ENCODE peak calls at places on chromosomes 5 and 9, in ten cellular contexts. S, Q, Z, A, H, M, L, K, D and B are unnamed samples. For H3K4me1, the result is how much of the 10 kb centered on the place peaks cover.

GRCh38 chr9:81573415-81574321 is 115.7 kb downstream of the TLE1 start:
- DNase-seq in S (peak), Q (no peak), Z (no peak), A (no peak), H (peak), M (no peak), L (peak), K (peak), D (no peak), B (no peak)

GRCh38 chr5:4095918-4096630 is 500.4 kb downstream of the IRX1 start:
- DNase-seq in S (no peak), Q (no peak), Z (no peak), A (peak), H (no peak), M (no peak), L (no peak), K (peak), D (no peak), B (no peak)

GRCh38 chr9:127035948-127036347 is 86.5 kb downstream of the ANGPTL2 start:
- DNase-seq in S (peak), Q (peak), Z (no peak), A (peak), H (no peak), M (no peak), L (no peak), K (no peak), D (no peak), B (peak)

GRCh38 chr9:115591584-115591984 is 473.6 kb upstream of the TNC start:
- DNase-seq in S (peak), Q (peak), Z (peak), A (peak), H (peak), M (peak), L (peak), K (peak), D (peak), B (peak)

GRCh38 chr5:6556089-6556801 is 76.6 kb downstream of the NSUN2 start:
- DNase-seq in S (no peak), Q (no peak), Z (no peak), A (peak), H (no peak), M (peak), L (no peak), K (no peak), D (no peak), B (no peak)

GRCh38 chr9:126861707-126862460 is 1.4 kb downstream of the ZBTB34 start:
- DNase-seq in S (peak), Q (peak), Z (no peak), A (no peak), H (peak), M (peak), L (no peak), K (peak), D (peak), B (peak)

GRCh38 chr5:132677191-132677590 is 3.4 kb downstream of the IL4 start:
- DNase-seq in S (peak), Q (peak), Z (no peak), A (peak), H (peak), M (peak), L (no peak), K (peak), D (peak), B (peak)

GRCh38 chr9:109520475-109521132 is 22.5 kb upstream of the PTPN3 start:
- DNase-seq in S (peak), Q (peak), Z (peak), A (peak), H (peak), M (peak), L (peak), K (peak), D (peak), B (peak)

GRCh38 chr5:69007086-69007672 is 86.6 kb upstream of the SLC30A5 start:
- DNase-seq in S (no peak), Q (no peak), Z (no peak), A (no peak), H (no peak), M (no peak), L (no peak), K (no peak), D (no peak), B (peak)

GRCh38 chr5:6714221-6715041 is 1.2 kb downstream of the TENT4A start:
- DNase-seq in S (peak), Q (no peak), Z (no peak), A (no peak), H (no peak), M (peak), L (no peak), K (peak), D (no peak), B (peak)

GRCh38 chr9:34984049-34984448 is 5.5 kb upstream of the DNAJB5 start:
- DNase-seq in S (peak), Q (peak), Z (no peak), A (no peak), H (peak), M (peak), L (peak), K (peak), D (peak), B (peak)

GRCh38 chr5:135246923-135247795 is 151.9 kb downstream of the MACROH2A1 start:
- DNase-seq in S (peak), Q (peak), Z (no peak), A (peak), H (peak), M (peak), L (no peak), K (no peak), D (peak), B (peak)

GRCh38 chr5:178331491-178331981 is 98.9 kb upstream of the PHYKPL start:
- DNase-seq in S (no peak), Q (no peak), Z (no peak), A (no peak), H (no peak), M (peak), L (no peak), K (peak), D (no peak), B (no peak)

GRCh38 chr5:14190194-14191164 is 47.3 kb downstream of the TRIO start:
- DNase-seq in S (no peak), Q (peak), Z (no peak), A (peak), H (no peak), M (peak), L (no peak), K (no peak), D (peak), B (peak)

GRCh38 chr9:74458832-74459231 is 38.3 kb upstream of the RORB start:
- DNase-seq in S (no peak), Q (no peak), Z (no peak), A (no peak), H (peak), M (no peak), L (no peak), K (no peak), D (no peak), B (no peak)

GRCh38 chr5:15682122-15682521 is 182.1 kb downstream of the FBXL7 start:
- DNase-seq in S (no peak), Q (no peak), Z (no peak), A (no peak), H (peak), M (no peak), L (no peak), K (no peak), D (no peak), B (no peak)

GRCh38 chr5:89228355-89228754 is 345.4 kb upstream of the MEF2C start:
- DNase-seq in S (no peak), Q (no peak), Z (no peak), A (no peak), H (no peak), M (no peak), L (no peak), K (no peak), D (no peak), B (no peak)

GRCh38 chr5:76849767-76850291 is at the start of gene S100Z:
- DNase-seq in S (no peak), Q (no peak), Z (no peak), A (no peak), H (peak), M (no peak), L (no peak), K (no peak), D (no peak), B (no peak)

GRCh38 chr5:136020383-136021015 is 8.3 kb upstream of the TGFBI start:
- DNase-seq in S (peak), Q (peak), Z (no peak), A (peak), H (no peak), M (peak), L (no peak), K (no peak), D (peak), B (peak)

GRCh38 chr9:25960235-25960634 is 282.0 kb upstream of the TUSC1 start:
- DNase-seq in S (no peak), Q (no peak), Z (no peak), A (no peak), H (no peak), M (no peak), L (no peak), K (no peak), D (no peak), B (no peak)

GRCh38 chr5:138000102-138000723 is 32.7 kb downstream of the FAM13B start:
- DNase-seq in S (no peak), Q (peak), Z (no peak), A (peak), H (peak), M (peak), L (no peak), K (no peak), D (peak), B (no peak)

GRCh38 chr5:6378128-6379023 is at the start of gene MED10:
- DNase-seq in S (peak), Q (peak), Z (peak), A (peak), H (peak), M (peak), L (peak), K (peak), D (peak), B (peak)

GRCh38 chr5:54904425-54904824 is 81.0 kb downstream of the ESM1 start:
- DNase-seq in S (peak), Q (peak), Z (no peak), A (peak), H (peak), M (peak), L (peak), K (peak), D (peak), B (peak)

GRCh38 chr5:140228364-140228837 is 53.4 kb downstream of the CYSTM1 start:
- DNase-seq in S (peak), Q (no peak), Z (no peak), A (no peak), H (no peak), M (no peak), L (no peak), K (no peak), D (no peak), B (no peak)

DNA sequence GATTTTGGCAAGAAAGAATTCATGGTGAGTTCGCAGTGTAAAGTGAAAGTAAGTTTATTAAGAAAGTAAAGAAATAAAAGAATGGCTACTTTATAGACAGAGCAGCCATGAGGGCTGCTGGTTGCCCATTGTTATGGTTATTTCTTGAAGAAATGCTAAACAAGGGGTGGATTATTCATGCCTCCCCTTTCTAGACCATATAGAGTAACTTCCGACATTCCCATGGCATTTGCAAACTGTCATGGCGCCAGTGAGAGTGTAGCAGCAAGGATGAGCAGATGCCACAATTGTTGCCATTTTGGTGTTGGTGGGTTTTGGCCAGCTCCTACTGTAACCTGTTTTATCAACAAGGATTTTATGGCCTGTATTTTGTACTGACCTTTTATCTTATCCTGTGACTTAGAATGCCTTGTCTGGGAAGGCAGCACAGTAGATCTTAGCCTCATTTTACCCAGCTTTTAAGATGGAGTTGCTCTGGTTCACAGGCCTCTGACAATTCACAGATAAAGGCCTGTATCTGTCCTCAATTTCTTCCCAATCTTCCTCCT is 1026.1 kb upstream of the DMAC1 start:
- DNase-seq in S (peak), Q (no peak), Z (peak), A (no peak), H (peak), M (no peak), L (no peak), K (no peak), D (no peak), B (no peak)
- H3K4me3 ChIP-seq in S (no peak), Q (peak), Z (no peak), A (no peak), H (no peak), M (no peak), L (no peak), K (no peak), D (no peak), B (peak)

DNA sequence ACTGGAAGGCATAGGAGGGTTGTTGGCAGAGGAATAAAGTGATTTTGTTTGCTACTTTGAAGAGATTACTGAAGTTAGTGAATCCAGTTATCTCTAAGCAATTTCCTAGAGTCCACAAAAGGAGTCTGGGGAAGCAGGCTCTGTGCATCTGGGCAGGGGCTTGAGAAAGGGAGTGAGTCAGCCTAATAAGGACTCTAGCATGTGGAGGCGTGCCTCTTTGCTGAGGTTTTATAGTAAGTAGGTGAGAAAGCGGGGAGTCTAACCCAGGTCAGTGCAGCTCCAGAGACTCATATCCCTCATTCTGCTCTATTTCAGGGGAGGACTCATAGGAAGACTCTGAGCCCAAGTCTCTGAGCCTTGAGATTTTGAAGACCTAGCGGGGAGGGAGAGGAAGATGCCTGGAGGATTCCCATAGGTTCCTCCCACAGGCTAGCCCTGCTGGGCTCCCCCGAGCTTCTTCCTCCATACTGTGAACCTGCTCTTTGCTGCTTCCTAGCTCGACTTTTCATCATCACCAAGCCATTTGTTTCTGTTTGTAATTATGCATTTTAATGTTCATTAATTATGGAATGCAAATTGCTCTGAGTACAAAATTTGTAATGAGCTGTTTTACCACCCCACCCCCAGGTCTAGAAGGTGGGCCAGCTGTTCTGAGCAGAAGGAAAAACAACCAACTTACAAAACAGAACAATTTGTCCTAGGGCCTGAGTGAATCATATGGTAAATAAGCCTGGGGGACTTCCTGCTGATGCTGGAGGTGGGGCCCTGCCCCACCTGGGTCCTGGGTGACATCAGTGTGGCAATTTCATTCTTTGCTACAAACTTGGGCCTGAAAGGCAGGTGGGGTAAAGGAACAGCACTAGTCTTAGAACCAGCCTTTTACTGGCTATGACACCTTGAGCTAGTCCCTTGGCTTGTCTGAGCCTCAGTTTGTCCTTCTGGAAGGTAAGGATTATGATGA is 150.2 kb downstream of the TRIM32 start:
- DNase-seq in S (peak), Q (no peak), Z (no peak), A (no peak), H (peak), M (peak), L (no peak), K (peak), D (no peak), B (no peak)
- H3K9ac ChIP-seq in S (peak), Q (no peak), Z (peak), A (no peak), H (no peak), M (peak), L (no peak), K (no peak), D (no peak), B (no peak)

GRCh38 chr9:89410709-89411111 is 87.2 kb downstream of the SEMA4D start:
- DNase-seq in S (no peak), Q (no peak), Z (no peak), A (no peak), H (peak), M (peak), L (no peak), K (no peak), D (no peak), B (no peak)

GRCh38 chr9:89408628-89409101 is 89.2 kb downstream of the SEMA4D start:
- DNase-seq in S (no peak), Q (no peak), Z (no peak), A (no peak), H (no peak), M (peak), L (no peak), K (no peak), D (no peak), B (no peak)

GRCh38 chr9:89411759-89412158 is 86.2 kb downstream of the SEMA4D start:
- DNase-seq in S (no peak), Q (no peak), Z (no peak), A (no peak), H (no peak), M (no peak), L (no peak), K (no peak), D (no peak), B (no peak)

GRCh38 chr9:89412951-89413350 is 85.0 kb downstream of the SEMA4D start:
- DNase-seq in S (peak), Q (no peak), Z (peak), A (no peak), H (peak), M (no peak), L (peak), K (peak), D (no peak), B (no peak)

GRCh38 chr9:89410022-89410421 is 87.9 kb downstream of the SEMA4D start:
- DNase-seq in S (no peak), Q (no peak), Z (no peak), A (no peak), H (no peak), M (no peak), L (no peak), K (no peak), D (no peak), B (no peak)
- H3K4me1 ChIP-seq in S (under half), Q (under half), Z (under half), A (under half), H (under half), M (under half), L (under half), K (under half), D (under half), B (under half)

DNA sequence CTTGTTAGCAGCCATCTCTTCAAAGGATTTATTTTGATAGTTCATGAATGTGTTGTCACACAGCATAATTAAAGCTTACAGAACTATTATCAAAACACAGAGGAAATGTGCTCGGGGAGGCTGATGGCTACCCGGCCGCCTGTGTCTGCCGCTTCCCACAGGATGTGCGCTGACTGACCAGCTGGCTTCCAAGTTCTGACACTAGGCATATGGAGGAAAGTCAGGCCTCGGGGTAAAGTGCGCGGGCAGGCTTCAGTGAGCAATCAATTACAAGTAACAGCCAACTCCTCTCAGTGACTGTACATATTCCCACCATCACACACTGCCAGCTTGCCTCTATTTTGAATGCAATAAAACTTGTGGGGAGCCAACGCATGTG is 77.5 kb downstream of the EBF1 start:
- DNase-seq in S (no peak), Q (peak), Z (no peak), A (peak), H (no peak), M (no peak), L (no peak), K (peak), D (peak), B (no peak)
- H3K4me3 ChIP-seq in S (no peak), Q (peak), Z (no peak), A (no peak), H (no peak), M (no peak), L (no peak), K (no peak), D (peak), B (peak)

DNA sequence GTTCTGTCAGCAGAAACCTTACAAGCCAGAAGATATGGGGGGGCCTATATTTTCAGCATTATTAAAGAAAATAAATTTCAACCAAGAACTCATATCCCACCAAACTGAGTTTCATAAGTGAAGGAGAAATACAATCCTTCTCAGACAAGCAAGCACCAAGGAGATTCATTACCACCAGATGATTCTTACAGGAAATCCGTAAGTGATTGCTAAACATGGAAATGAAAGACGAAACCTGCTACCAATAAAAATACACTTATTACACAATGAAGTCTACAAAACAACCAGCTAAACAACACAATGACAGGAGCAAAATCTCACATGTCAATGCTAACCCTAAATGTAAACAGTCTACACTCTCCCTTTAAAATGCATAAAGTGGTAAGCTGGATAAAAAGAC is 17.8 kb upstream of the C9orf72 start:
- DNase-seq in S (no peak), Q (peak), Z (no peak), A (no peak), H (no peak), M (no peak), L (no peak), K (no peak), D (no peak), B (no peak)
- H3K9ac ChIP-seq in S (no peak), Q (no peak), Z (no peak), A (no peak), H (no peak), M (no peak), L (no peak), K (no peak), D (no peak), B (no peak)

GRCh38 chr9:20997503-20998076 is 33.9 kb downstream of the HACD4 start:
- DNase-seq in S (no peak), Q (no peak), Z (no peak), A (no peak), H (no peak), M (no peak), L (no peak), K (no peak), D (no peak), B (no peak)
- H3K4me1 ChIP-seq in S (under half), Q (under half), Z (under half), A (under half), H (under half), M (under half), L (under half), K (under half), D (under half), B (under half)

GRCh38 chr9:98972641-98973545 is 29.2 kb downstream of the COL15A1 start:
- DNase-seq in S (peak), Q (no peak), Z (no peak), A (no peak), H (no peak), M (no peak), L (no peak), K (no peak), D (no peak), B (no peak)
- H3K4me3 ChIP-seq in S (no peak), Q (no peak), Z (no peak), A (no peak), H (no peak), M (no peak), L (no peak), K (no peak), D (no peak), B (no peak)

DNA sequence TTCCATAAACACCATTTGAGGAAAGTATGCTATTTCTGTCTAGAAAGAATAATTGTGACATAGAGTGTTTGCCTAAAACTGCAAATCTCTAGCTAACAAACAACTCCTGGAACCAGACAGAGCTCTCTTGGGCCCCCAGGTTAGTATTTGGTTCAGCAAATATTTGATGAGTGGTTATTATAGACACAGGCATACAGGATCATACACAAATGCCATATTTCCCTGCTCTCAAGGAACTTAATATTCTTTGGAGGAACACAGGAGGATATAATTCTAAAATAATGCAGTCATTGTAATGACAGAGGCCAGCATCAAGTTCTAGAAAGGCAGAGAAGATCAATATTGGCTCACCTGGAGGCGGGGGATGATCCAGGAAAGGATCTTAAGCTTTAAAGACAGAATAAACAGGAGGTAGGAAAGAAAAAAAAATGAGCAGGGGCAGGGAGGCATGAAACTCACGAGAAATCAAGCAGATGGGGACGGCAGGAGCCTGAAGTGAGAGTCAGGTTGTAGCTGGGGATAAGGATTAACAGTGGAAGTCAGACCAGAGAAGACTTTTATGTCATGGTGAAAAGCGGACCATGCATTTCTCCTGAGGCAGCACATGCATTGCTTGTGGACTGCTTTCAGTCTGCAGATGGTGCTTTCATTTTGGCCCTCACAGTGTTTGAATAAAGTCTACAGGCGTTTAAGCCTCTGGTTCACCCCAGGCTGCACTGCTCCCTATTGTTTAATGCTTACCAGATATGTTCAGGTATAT is 127.8 kb downstream of the GCNT1 start:
- DNase-seq in S (no peak), Q (no peak), Z (no peak), A (no peak), H (no peak), M (no peak), L (no peak), K (no peak), D (no peak), B (no peak)
- H3K9ac ChIP-seq in S (peak), Q (no peak), Z (no peak), A (no peak), H (no peak), M (no peak), L (no peak), K (no peak), D (no peak), B (no peak)